ENCODE peak calls at places on chromosome 11, in four cellular contexts. N is OCI-LY7, C is pancreas, Q is IMR-90. O is an unnamed sample.

GRCh38 chr11:83717551-83717950 is 431.4 kb upstream of the CCDC90B start:
- DNase-seq in Q (no peak), C (no peak), N (no peak), O (no peak)

GRCh38 chr11:45930031-45930794 is 7.8 kb downstream of the LARGE2 start:
- DNase-seq in C (peak), Q (no peak), N (peak), O (no peak)

GRCh38 chr11:110565690-110566336 is 136.1 kb downstream of the FDX1 start:
- DNase-seq in C (no peak), N (no peak), Q (no peak), O (no peak)

GRCh38 chr11:66546966-66547661 is 411 bp downstream of the ACTN3 start:
- DNase-seq in C (no peak), Q (no peak), N (no peak), O (no peak)

GRCh38 chr11:132838621-132839020 is 693.7 kb downstream of the OPCML start:
- DNase-seq in N (no peak), Q (peak), C (no peak), O (no peak)

GRCh38 chr11:108891143-108891542 is 226.3 kb downstream of the DDX10 start:
- DNase-seq in N (no peak), Q (no peak), C (no peak), O (no peak)

GRCh38 chr11:118922745-118923627 is 2.7 kb downstream of the BCL9L start:
- DNase-seq in C (no peak), N (no peak), Q (no peak), O (no peak)

GRCh38 chr11:11742486-11742885 is 99.3 kb upstream of the USP47 start:
- DNase-seq in Q (no peak), C (no peak), N (no peak), O (no peak)

GRCh38 chr11:1875093-1875785 is 16.5 kb downstream of the PRR33 start:
- DNase-seq in N (no peak), Q (no peak), C (no peak), O (no peak)

GRCh38 chr11:19232910-19233503 is 7.7 kb downstream of the E2F8 start:
- DNase-seq in N (no peak), C (no peak), Q (peak), O (peak)
- H3K4me3 ChIP-seq in N (no peak), C (no peak), Q (no peak), O (no peak)

GRCh38 chr11:33373636-33374035 is 116.5 kb downstream of the HIPK3 start:
- DNase-seq in N (no peak), C (no peak), Q (peak), O (no peak)

GRCh38 chr11:33366918-33367317 is 109.7 kb downstream of the HIPK3 start:
- DNase-seq in Q (no peak), C (no peak), N (no peak), O (no peak)

GRCh38 chr11:33375236-33375635 is 118.1 kb downstream of the HIPK3 start:
- DNase-seq in N (no peak), Q (no peak), C (no peak), O (no peak)

GRCh38 chr11:33368931-33369330 is 111.8 kb downstream of the HIPK3 start:
- DNase-seq in N (no peak), C (no peak), Q (no peak), O (no peak)

GRCh38 chr11:33371049-33371448 is 113.9 kb downstream of the HIPK3 start:
- DNase-seq in Q (no peak), C (no peak), N (no peak), O (no peak)
- TF ChIP-seq CTCF in Q (no peak), C (no peak), N (no peak), O (no peak)

GRCh38 chr11:68855205-68855978 is 13.7 kb upstream of the CPT1A start:
- DNase-seq in Q (peak), C (no peak), N (no peak), O (no peak)
- H3K4me3 ChIP-seq in Q (peak), C (peak), N (peak), O (peak)

GRCh38 chr11:78417175-78417887 is at the start of gene GAB2:
- DNase-seq in N (no peak), Q (no peak), C (peak), O (no peak)
- TF ChIP-seq CTCF in N (no peak), Q (no peak), C (no peak), O (no peak)

GRCh38 chr11:62543680-62544444 is 2.7 kb downstream of the AHNAK start:
- DNase-seq in Q (no peak), N (no peak), C (no peak), O (peak)
- H3K4me3 ChIP-seq in Q (peak), N (no peak), C (peak), O (peak)

DNA sequence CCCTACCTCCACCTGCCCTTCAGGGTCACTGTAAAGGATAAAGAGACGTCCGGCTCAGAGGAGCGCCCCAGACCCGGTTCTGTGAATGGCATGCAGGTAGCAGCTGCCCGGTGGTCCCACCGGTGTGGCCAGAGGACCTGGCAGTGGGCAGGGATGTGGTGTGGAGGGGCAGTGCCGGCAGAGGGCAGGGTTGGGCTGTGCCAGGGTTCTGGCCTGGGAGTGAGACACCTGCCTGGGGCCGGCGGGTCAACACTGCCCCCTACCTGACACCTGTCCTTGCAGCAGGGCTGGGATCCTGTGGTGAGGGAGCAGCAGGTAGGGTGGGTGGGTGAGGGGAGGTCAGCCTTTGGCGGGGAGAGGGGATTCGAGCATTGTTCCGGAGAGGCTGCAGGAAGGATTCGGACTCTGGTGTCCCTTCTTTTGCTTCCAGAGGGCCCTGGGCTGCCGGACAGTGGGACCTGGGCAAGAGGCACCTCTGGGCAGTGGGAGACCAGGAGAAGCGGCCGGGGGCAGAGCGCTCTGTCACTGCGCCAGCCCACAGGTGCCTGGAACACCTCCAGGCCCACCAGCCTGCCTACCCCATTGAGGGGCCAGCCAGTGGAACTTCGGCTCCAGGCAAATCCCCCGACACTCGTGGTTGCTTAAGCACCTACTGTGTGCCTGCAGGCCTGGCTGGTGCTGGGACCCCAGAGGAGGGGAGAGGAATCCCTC is 1.6 kb upstream of the PHLDA2 start:
- DNase-seq in N (peak), Q (peak), C (peak), O (peak)
- TF ChIP-seq CTCF in N (peak), Q (peak), C (peak), O (peak)

DNA sequence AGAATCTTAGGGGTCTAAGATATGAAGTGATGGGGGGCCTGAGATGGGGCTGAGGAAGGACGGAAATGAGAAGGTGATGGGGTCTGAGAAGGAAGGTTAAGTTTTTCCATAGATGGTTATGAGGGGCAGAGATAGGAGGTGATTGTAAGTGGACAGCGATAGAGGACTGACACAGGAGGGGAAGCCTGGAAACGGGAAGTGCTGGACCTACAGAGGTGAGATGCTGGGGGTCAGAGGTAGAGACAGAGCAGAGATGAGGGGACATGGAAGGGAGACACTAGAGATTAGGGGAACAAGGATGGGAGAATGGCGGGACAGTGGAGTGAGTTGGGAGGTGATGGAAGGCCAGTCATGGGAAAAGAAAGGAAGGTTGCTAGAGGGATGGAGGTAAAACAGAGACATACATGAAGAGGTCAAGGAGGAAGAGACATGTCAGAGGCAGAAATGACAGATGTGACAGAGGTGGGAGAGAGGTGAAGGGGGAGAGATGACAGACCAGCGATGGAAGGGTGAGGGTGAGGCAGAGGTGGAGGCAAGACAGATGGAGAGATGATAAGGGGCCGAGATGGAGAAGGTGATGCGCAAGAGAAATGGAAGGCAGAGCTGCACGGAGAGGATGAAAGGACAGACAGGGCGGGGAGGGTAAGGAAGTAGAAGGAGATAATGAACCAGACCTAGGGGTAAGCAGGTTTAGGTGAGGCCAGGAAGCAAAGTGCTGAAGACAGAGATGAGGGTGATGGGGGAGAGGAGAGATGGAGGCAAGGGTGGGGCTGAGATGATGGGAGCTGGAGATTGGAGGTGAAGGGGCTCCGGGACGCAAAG is 50.8 kb downstream of the SLC22A12 start:
- DNase-seq in N (no peak), C (no peak), Q (no peak), O (no peak)
- H3K4me3 ChIP-seq in N (no peak), C (peak), Q (no peak), O (no peak)

GRCh38 chr11:61295596-61295926 is 445 bp upstream of the VWCE start:
- DNase-seq in Q (no peak), N (no peak), C (no peak), O (no peak)

GRCh38 chr11:61294717-61295595 is at the start of gene VWCE:
- DNase-seq in Q (peak), N (peak), C (peak), O (peak)

GRCh38 chr11:61293869-61294716 is 1.0 kb downstream of the VWCE start:
- DNase-seq in N (peak), Q (peak), C (peak), O (peak)

DNA sequence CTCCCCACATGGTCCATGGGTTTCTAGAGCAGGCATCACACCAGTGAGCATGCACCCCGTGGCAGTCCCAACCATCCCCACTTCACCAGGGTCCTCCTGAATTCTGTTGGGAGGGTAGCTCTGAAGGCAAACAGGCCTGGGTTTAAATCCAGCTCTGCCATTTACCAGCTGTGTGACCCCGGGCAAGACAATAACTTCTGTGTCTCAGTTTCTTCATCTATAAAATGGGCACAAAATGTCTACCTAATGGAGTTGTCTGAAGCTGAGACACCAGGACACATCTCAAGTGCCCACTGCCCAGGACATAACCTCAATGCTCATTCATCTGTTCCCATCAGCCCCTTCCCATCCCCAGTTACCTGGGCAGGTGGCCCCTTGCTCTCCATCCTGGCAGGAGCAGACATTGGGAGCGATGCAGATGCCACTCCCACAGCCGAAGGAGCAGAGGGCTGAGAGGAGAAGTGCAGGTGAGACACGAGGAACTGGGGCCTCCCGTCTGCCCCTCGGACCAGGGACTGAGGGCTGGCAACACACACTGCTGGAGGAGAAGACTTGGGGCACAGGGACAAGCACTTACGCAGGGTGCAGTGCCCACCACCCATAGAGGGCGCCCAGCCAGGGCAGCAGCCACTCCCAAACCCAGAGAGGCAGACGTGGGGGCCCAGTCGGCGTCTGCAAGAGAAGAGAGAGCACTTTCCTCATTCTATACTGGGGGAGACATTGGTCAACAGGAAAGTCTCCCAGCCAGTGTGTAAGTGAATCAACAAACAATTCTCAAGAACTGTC is 4.0 kb downstream of the VWCE start:
- DNase-seq in Q (no peak), C (no peak), N (no peak), O (no peak)
- TF ChIP-seq CTCF in Q (no peak), C (no peak), N (peak), O (no peak)

DNA sequence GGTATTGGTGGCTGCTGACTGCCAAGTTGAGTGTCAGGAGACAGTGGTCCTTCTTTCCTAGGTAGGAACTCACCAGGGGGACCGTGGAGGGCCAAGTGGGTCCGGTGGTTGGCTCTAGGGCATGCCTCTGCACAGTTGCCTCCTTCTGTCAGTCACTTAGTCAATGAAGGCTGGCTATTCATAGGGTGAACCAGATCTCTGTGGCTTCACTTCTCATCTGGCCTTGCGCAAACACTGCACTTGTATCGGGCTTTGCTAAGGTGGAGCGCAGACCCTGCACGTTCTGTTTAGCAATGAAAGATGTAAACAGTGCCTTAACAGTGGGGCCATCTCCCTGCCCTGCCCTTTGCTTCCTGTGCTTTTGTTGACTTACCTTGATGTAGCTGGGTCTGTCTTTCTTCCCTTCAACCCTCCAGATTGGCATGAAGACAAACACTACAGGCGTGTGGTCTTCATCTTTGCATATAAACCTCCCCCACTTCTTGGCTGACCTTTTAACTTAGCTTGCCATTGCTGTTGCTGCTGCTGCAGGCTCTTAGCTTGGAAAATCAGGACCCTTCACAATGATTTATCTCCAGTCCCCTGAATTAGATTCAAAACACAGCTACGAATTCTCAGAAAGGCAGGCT is 6.8 kb upstream of the SORL1-AS1 start:
- DNase-seq in C (no peak), Q (no peak), N (no peak), O (no peak)
- H3K4me3 ChIP-seq in C (no peak), Q (no peak), N (no peak), O (no peak)

DNA sequence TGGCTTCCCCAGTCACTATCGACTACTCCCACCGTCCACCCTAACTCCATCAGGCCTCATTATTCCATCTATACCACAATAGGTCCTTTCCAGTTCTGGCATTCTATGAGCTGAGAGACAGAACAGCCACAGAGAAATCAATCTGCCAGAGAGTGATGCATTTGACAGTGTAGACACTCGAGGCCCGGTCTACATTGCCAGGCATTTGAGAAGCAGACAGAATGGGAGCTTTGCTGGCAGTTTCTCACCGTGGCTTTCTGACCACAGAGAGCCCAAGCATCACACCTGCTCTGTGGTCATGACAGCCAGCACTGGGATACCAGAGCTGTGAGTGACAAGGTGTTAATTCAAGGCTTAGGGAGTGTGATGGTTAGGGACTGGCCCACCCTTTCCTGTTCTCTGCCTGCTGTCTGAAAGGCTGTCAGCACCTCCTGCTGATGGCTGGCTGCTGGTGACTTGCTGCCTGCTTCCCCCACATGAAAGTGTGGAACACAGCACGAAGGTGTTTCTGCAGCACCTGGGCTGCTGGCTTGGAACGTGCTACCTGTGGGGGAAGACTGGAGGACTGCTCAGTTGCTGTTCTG is 137.8 kb downstream of the KIRREL3 start:
- DNase-seq in C (no peak), Q (no peak), N (no peak), O (no peak)
- TF ChIP-seq CTCF in C (no peak), Q (no peak), N (no peak), O (no peak)